ENCODE peak calls at places on chromosomes 6 and 20, in five cellular contexts. O is hepatocyte; C is CD4-positive, alpha-beta T cell; E is GM20000; G is heart left ventricle. X is an unnamed sample.

GRCh38 chr6:168384045-168385038 is 56.6 kb upstream of the SMOC2 start:
- DNase-seq in O (no peak), C (no peak), E (no peak), G (no peak), X (no peak)

GRCh38 chr6:15512126-15512525 is 150.7 kb downstream of the DTNBP1 start:
- DNase-seq in O (no peak), C (no peak), E (no peak), G (no peak), X (no peak)

GRCh38 chr6:138430361-138431145 is 26.5 kb downstream of the HEBP2 start:
- DNase-seq in O (no peak), C (no peak), E (no peak), G (peak), X (no peak)

GRCh38 chr6:23036401-23036983 is 467.1 kb downstream of the HDGFL1 start:
- DNase-seq in O (no peak), C (no peak), E (no peak), G (no peak), X (no peak)

GRCh38 chr6:2738373-2738979 is 12.2 kb downstream of the MYLK4 start:
- DNase-seq in O (peak), C (peak), E (peak), G (peak), X (peak)

GRCh38 chr6:157312733-157313132 is 10.6 kb downstream of the TMEM242 start:
- DNase-seq in O (no peak), C (no peak), E (no peak), G (no peak), X (no peak)

GRCh38 chr6:40720375-40720748 is 133.2 kb upstream of the LRFN2 start:
- DNase-seq in O (no peak), C (no peak), E (no peak), G (no peak), X (no peak)

GRCh38 chr20:58716476-58717277 is 24.1 kb downstream of the NPEPL1 start:
- DNase-seq in O (peak), C (no peak), E (no peak), G (peak), X (no peak)

GRCh38 chr6:40789143-40789764 is 202.1 kb upstream of the LRFN2 start:
- DNase-seq in O (no peak), C (no peak), E (peak), G (no peak), X (peak)

GRCh38 chr6:158926429-158926828 is 73.6 kb downstream of the RSPH3 start:
- DNase-seq in O (no peak), C (no peak), E (no peak), G (no peak), X (no peak)

GRCh38 chr6:22020299-22020998 is 276.4 kb downstream of the PRL start:
- DNase-seq in O (no peak), C (no peak), E (no peak), G (no peak), X (no peak)

GRCh38 chr6:108781419-108782110 is 66.7 kb upstream of the ARMC2 start:
- DNase-seq in O (no peak), C (no peak), E (no peak), G (no peak), X (peak)

GRCh38 chr20:53872561-53873248 is 197.7 kb downstream of the BCAS1 start:
- DNase-seq in O (no peak), C (peak), E (no peak), G (no peak), X (peak)

GRCh38 chr20:25277051-25277801 is 29.3 kb downstream of the PYGB start:
- DNase-seq in O (no peak), C (no peak), E (no peak), G (peak), X (no peak)

GRCh38 chr20:62765021-62765420 is 31.3 kb upstream of the MRGBP start:
- DNase-seq in O (no peak), C (no peak), E (no peak), G (no peak), X (no peak)

GRCh38 chr6:139184050-139184826 is 49.4 kb downstream of the HECA start:
- DNase-seq in O (no peak), C (no peak), E (no peak), G (no peak), X (no peak)

GRCh38 chr6:143536461-143536865 is 24.9 kb upstream of the FUCA2 start:
- DNase-seq in O (no peak), C (no peak), E (no peak), G (peak), X (peak)

GRCh38 chr6:3410385-3411360 is 46.2 kb downstream of the SLC22A23 start:
- DNase-seq in O (peak), C (peak), E (peak), G (peak), X (peak)

GRCh38 chr6:106648651-106649308 is 19.4 kb downstream of the QRSL1 start:
- DNase-seq in O (no peak), C (no peak), E (no peak), G (no peak), X (no peak)

GRCh38 chr20:37680420-37680819 is 13.4 kb upstream of the CTNNBL1 start:
- DNase-seq in O (peak), C (no peak), E (no peak), G (no peak), X (no peak)

GRCh38 chr6:10421508-10422281 is 6.8 kb upstream of the TFAP2A start:
- DNase-seq in O (no peak), C (no peak), E (no peak), G (no peak), X (no peak)

GRCh38 chr20:38779247-38780097 is 26.0 kb upstream of the PPP1R16B start:
- DNase-seq in O (peak), C (no peak), E (no peak), G (no peak), X (no peak)

GRCh38 chr6:16473184-16473907 is 235.0 kb downstream of the GMPR start:
- DNase-seq in O (no peak), C (no peak), E (peak), G (no peak), X (peak)

GRCh38 chr6:28153546-28153945 is 11.9 kb downstream of the ZKSCAN8 start:
- DNase-seq in O (no peak), C (no peak), E (no peak), G (no peak), X (no peak)

GRCh38 chr6:148868314-148868713 is 121.5 kb downstream of the UST start:
- DNase-seq in O (no peak), C (no peak), E (no peak), G (no peak), X (no peak)

GRCh38 chr20:9919271-9920014 is 80.6 kb upstream of the PAK5 start:
- DNase-seq in O (no peak), C (no peak), E (peak), G (no peak), X (no peak)

GRCh38 chr20:34571753-34572152 is 13.2 kb downstream of the MAP1LC3A start:
- DNase-seq in O (no peak), C (no peak), E (no peak), G (no peak), X (no peak)

GRCh38 chr6:32933661-32934085 is 7.2 kb downstream of the HLA-DMB start:
- DNase-seq in O (peak), C (peak), E (peak), G (peak), X (peak)

GRCh38 chr6:17971128-17972073 is 16.0 kb downstream of the KIF13A start:
- DNase-seq in O (no peak), C (no peak), E (no peak), G (peak), X (no peak)

GRCh38 chr6:93962566-93962965 is 543.2 kb upstream of the EPHA7 start:
- DNase-seq in O (no peak), C (no peak), E (no peak), G (no peak), X (no peak)

GRCh38 chr20:36090223-36090622 is 64.3 kb upstream of the EPB41L1 start:
- DNase-seq in O (no peak), C (no peak), E (no peak), G (no peak), X (no peak)

GRCh38 chr6:36539814-36540568 is 7.3 kb downstream of the STK38 start:
- DNase-seq in O (no peak), C (no peak), E (no peak), G (no peak), X (peak)

GRCh38 chr6:15465212-15465611 is 197.6 kb downstream of the DTNBP1 start:
- DNase-seq in O (no peak), C (no peak), E (no peak), G (no peak), X (no peak)

GRCh38 chr6:148535976-148536375 is 193.3 kb downstream of the SASH1 start:
- DNase-seq in O (no peak), C (no peak), E (no peak), G (no peak), X (no peak)

GRCh38 chr20:62985089-62985778 is 21.5 kb downstream of the BHLHE23 start:
- DNase-seq in O (no peak), C (no peak), E (no peak), G (peak), X (no peak)

GRCh38 chr6:26056583-26057350 is 30.5 kb upstream of the HFE start:
- DNase-seq in O (peak), C (peak), E (no peak), G (peak), X (peak)

GRCh38 chr6:138001750-138002349 is 105.4 kb downstream of the PERP start:
- DNase-seq in O (peak), C (peak), E (peak), G (peak), X (peak)

GRCh38 chr6:37559501-37559900 is 59.8 kb upstream of the CCDC167 start:
- DNase-seq in O (no peak), C (no peak), E (no peak), G (no peak), X (no peak)

GRCh38 chr6:133854633-133855598 is 34.0 kb upstream of the TCF21 start:
- DNase-seq in O (peak), C (no peak), E (no peak), G (no peak), X (peak)
- TF ChIP-seq CTCF in O (peak), C (no peak), E (no peak), G (no peak), X (no peak)

GRCh38 chr6:49490633-49491032 is 9.1 kb upstream of the GLYATL3 start:
- DNase-seq in O (no peak), C (no peak), E (no peak), G (no peak), X (no peak)
- TF ChIP-seq CTCF in O (no peak), C (no peak), E (no peak), G (no peak), X (no peak)

DNA sequence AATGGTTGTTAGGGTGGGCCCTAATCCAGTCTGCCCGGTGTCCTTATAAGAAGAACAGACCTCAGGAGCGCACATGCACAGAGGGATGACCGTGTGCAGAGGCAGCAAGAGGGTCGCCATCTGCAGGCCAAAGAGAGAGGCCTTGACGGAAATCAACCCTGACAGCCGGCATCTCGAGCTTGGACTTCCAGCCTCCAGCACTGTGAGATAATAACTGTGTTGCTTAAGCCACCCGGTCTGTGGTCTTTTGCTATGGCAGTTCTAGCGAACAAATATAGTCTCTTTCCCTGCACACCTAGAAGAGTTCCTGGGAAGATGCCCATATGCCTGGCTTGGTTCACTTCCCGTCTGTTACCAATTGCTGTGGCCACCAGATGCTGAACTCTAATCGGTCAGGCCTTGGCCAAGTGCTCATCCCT is 35.3 kb upstream of the PTGIS start:
- DNase-seq in O (peak), C (no peak), E (no peak), G (no peak), X (peak)
- TF ChIP-seq CTCF in O (peak), C (no peak), E (no peak), G (no peak), X (peak)

DNA sequence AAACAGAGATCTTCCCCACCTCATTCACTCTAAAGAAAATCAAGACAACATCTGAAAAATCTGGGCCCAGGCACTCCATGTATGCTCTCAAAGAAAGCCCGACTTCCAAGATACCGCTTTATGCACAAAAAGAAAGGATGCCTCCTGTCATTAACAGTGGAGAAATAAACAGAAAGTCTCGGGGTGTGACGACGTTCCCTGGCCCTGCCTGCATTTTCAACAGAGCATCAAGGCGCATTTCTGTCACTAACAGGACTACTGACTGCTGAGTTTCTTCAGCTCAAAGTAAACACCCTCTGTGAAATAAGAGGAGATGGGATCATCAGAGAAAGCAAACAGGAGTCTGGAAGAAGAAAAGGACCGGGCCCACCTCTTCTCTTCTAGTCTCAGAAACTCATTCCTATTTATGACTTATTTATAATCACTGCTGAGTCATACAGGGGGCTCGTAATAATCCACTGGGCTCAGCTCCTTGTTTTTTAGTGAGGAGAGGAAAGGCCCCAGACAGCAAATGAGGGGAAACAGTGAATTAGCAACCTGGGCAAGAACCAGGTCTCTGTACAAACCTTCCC is 99.7 kb downstream of the ZMYND8 start:
- DNase-seq in O (no peak), C (no peak), E (no peak), G (no peak), X (no peak)
- TF ChIP-seq CTCF in O (no peak), C (no peak), E (no peak), G (no peak), X (no peak)

GRCh38 chr6:6495851-6496250 is 92.7 kb upstream of the LY86 start:
- DNase-seq in O (no peak), C (no peak), E (no peak), G (no peak), X (no peak)

GRCh38 chr6:6491761-6492160 is 96.8 kb upstream of the LY86 start:
- DNase-seq in O (no peak), C (no peak), E (no peak), G (no peak), X (no peak)

GRCh38 chr6:6497541-6497940 is 91.0 kb upstream of the LY86 start:
- DNase-seq in O (no peak), C (no peak), E (no peak), G (no peak), X (no peak)

GRCh38 chr6:6492675-6493074 is 95.8 kb upstream of the LY86 start:
- DNase-seq in O (no peak), C (no peak), E (no peak), G (no peak), X (no peak)

DNA sequence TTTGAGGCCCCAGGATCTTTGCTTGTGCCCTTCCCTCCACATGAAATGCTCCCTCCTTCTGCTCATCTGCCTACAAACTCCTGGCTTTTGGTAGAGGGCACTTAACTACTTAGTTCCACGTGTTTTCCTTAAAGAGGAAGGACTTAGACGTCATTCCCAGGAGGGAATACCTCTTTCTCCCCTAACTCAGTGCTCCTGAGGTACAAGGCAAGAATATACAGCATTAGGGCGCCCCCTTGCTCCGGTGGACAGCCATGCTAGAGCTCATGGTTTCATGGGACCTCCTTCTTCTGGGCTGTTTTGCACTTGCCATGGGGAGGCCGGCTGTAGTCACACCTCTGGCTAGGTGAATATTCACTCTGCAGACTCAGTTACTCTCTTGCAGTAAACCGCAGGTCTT is 93.8 kb upstream of the LY86 start:
- DNase-seq in O (peak), C (no peak), E (peak), G (peak), X (peak)
- TF ChIP-seq CTCF in O (peak), C (no peak), E (peak), G (peak), X (peak)

GRCh38 chr6:35297541-35298481 is at the start of gene DEF6:
- DNase-seq in O (peak), C (peak), E (peak), G (peak), X (peak)
- TF ChIP-seq CTCF in O (peak), C (peak), E (peak), G (peak), X (peak)

GRCh38 chr20:298755-299391 is 1.5 kb downstream of the ZCCHC3 start:
- DNase-seq in O (no peak), C (no peak), E (no peak), G (no peak), X (no peak)

GRCh38 chr20:297925-298754 is 770 bp downstream of the ZCCHC3 start:
- DNase-seq in O (peak), C (peak), E (peak), G (peak), X (peak)

GRCh38 chr20:295804-296203 is 1.6 kb upstream of the ZCCHC3 start:
- DNase-seq in O (no peak), C (no peak), E (no peak), G (no peak), X (no peak)

GRCh38 chr20:294602-295001 is 2.8 kb upstream of the ZCCHC3 start:
- DNase-seq in O (no peak), C (no peak), E (no peak), G (no peak), X (no peak)

DNA sequence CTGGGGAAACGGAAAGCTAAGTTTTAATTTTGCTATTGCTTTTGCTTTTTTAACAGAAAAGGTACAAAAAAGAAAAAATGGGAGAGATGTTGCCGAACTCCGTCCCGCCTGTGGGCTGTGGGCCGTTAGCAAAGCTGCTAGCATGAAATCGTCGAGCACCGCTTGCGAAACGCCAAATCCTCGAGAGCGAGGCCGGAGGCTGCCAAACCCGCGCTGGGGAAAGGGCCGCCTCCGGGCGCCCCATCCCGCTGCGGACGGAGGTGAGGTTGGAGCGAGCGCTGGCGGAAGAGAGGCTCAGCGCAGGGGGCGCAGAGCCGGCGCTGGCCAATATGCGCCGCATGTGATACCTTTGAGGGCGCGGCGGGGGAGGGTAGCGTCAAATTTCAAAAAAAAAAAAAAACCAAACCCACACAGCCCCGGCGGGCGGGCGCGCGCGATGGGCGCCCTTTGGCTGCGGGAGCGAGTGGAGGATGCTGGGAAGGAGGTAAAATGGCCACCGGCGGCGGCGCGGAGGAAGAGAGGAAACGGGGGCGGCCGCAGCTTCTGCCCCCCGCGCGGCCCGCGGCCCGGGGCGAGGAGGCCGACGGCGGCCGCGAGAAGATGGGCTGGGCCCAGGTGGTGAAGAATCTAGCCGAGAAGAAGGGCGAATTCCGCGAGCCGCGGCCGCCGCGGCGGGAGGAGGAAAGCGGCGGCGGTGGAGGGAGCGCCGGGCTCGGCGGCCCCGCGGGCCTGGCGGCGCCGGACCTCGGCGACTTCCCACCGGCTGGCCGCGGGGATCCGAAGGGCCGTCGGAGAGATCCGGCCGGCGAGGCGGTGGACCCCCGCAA is at the start of gene ZCCHC3:
- DNase-seq in O (peak), C (peak), E (peak), G (peak), X (peak)
- TF ChIP-seq CTCF in O (peak), C (no peak), E (no peak), G (no peak), X (no peak)

DNA sequence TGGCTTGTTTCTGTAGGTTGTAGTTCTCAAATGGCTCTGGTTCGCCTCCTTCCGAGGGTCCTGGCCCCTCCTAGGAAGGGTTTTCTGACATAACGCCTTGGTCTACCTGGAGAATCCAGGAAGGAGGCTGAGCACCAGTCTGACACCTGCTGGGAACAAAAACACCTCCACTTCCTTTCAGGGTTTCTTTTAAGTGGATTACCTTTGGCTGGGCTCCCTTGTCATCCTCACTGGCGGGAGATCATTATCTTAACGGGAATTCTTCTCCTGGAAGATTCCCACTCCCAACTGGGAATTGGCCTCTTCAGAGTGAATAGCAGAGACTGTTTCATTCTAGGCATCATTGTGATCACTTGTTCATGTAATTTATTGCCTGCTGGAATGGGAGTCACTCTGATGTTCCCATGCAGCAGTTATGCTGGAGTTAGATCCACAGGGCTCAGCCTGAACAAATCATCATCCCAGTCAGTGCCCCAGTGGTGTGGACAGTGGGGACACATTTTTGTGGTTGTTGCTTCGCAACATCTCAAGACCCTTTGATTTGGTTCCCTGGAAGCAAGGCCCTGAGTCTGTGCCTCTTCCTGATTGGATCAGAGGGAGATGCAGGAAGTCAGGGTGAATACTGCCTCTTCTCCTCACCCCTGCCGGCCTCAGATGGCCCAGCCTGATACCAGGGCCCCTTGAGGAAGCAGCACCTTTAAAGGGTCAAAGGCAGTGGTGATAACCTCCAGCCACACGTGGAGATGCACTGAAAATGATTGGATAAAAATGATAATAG is 49.1 kb downstream of the LYRM2 start:
- DNase-seq in O (no peak), C (no peak), E (no peak), G (no peak), X (no peak)
- TF ChIP-seq CTCF in O (no peak), C (no peak), E (no peak), G (no peak), X (no peak)